ENCODE peak calls at places on chromosomes 1 and 21, in nine cellular contexts. O is COR-L47, A is ovary, M is fibroblast of gingiva, J is right lobe of liver, U is GM04503, F is hepatic stellate cell, R is SK-N-DZ, V is Calu3. N is an unnamed sample.

GRCh38 chr21:43352568-43353281 is 74.2 kb downstream of the SIK1 start:
- DNase-seq in O (no peak), A (no peak), M (peak), J (no peak), U (no peak), F (peak), R (peak), V (no peak), N (peak)

GRCh38 chr1:235329139-235329808 is 904 bp downstream of the GGPS1 start:
- DNase-seq in O (peak), A (no peak), M (peak), J (no peak), U (no peak), F (peak), R (no peak), V (peak), N (peak)

GRCh38 chr1:21307663-21308062 is 17.4 kb upstream of the ECE1 start:
- DNase-seq in O (no peak), A (no peak), M (no peak), J (no peak), U (no peak), F (no peak), R (peak), V (no peak), N (no peak)

GRCh38 chr1:151579436-151580225 is 32.2 kb upstream of the SNX27 start:
- DNase-seq in O (no peak), A (no peak), M (no peak), J (no peak), U (no peak), F (no peak), R (no peak), V (no peak), N (no peak)

GRCh38 chr1:1630965-1631792 is 794 bp upstream of the MMP23B start:
- DNase-seq in O (peak), A (peak), M (peak), J (peak), U (no peak), F (no peak), R (no peak), V (no peak), N (no peak)

GRCh38 chr1:236083650-236084385 is 18.9 kb upstream of the NID1 start:
- DNase-seq in O (no peak), A (no peak), M (no peak), J (no peak), U (no peak), F (no peak), R (no peak), V (no peak), N (no peak)

GRCh38 chr21:29423051-29423450 is 124.3 kb downstream of the BACH1 start:
- DNase-seq in O (no peak), A (no peak), M (no peak), J (no peak), U (no peak), F (no peak), R (no peak), V (no peak), N (no peak)

GRCh38 chr1:197695961-197696360 is 79.3 kb downstream of the DENND1B start:
- DNase-seq in O (no peak), A (peak), M (peak), J (no peak), U (no peak), F (no peak), R (no peak), V (no peak), N (no peak)